ENCODE peak calls at places on chromosomes 16 and 17, in four cellular contexts. One of them, this sample, is unnamed.

GRCh38 chr17:49438885-49439284 is 24.2 kb upstream of the PHB1 start:
- DNase-seq in sigmoid colon: no peak
- DNase-seq in ovary: no peak
- DNase-seq in uterus: no peak
- DNase-seq in this sample: no peak

GRCh38 chr16:398551-399277 is 1.7 kb downstream of the NME4 start:
- DNase-seq in sigmoid colon: no peak
- DNase-seq in uterus: no peak
- DNase-seq in ovary: peak; percentile 50
- DNase-seq in this sample: no peak

GRCh38 chr17:29349409-29349808 is 40.8 kb upstream of the TAOK1 start:
- DNase-seq in sigmoid colon: no peak
- DNase-seq in ovary: no peak
- DNase-seq in uterus: no peak
- DNase-seq in this sample: no peak

GRCh38 chr17:61862105-61862574 is 1.2 kb downstream of the BRIP1 start:
- DNase-seq in sigmoid colon: no peak
- DNase-seq in ovary: no peak
- DNase-seq in uterus: no peak
- DNase-seq in this sample: no peak

GRCh38 chr16:12177643-12178042 is 201.1 kb downstream of the SNX29 start:
- DNase-seq in uterus: no peak
- DNase-seq in ovary: no peak
- DNase-seq in sigmoid colon: no peak
- DNase-seq in this sample: no peak

GRCh38 chr16:19841184-19841583 is 43.5 kb downstream of the GPRC5B start:
- DNase-seq in sigmoid colon: no peak
- DNase-seq in ovary: no peak
- DNase-seq in uterus: no peak
- DNase-seq in this sample: no peak

GRCh38 chr17:29279397-29280070 is 14.4 kb downstream of the NUFIP2 start:
- DNase-seq in sigmoid colon: no peak
- DNase-seq in ovary: no peak
- DNase-seq in uterus: no peak
- DNase-seq in this sample: no peak

GRCh38 chr17:83109793-83110645 is 30.6 kb downstream of the METRNL start:
- DNase-seq in ovary: peak; percentile 91
- DNase-seq in sigmoid colon: peak; percentile 96
- DNase-seq in uterus: peak; percentile 87
- DNase-seq in this sample: peak; percentile 99

GRCh38 chr16:24013733-24014645 is 178.2 kb downstream of the PRKCB start:
- DNase-seq in uterus: no peak
- DNase-seq in sigmoid colon: no peak
- DNase-seq in ovary: no peak
- DNase-seq in this sample: no peak

GRCh38 chr16:24645739-24646645 is 83.5 kb upstream of the TNRC6A start:
- DNase-seq in sigmoid colon: peak; percentile 67
- DNase-seq in uterus: peak; percentile 56
- DNase-seq in ovary: no peak
- DNase-seq in this sample: peak; percentile 57

GRCh38 chr17:75684924-75685323 is 17.8 kb downstream of the SAP30BP start:
- DNase-seq in ovary: no peak
- DNase-seq in uterus: no peak
- DNase-seq in sigmoid colon: peak; percentile 53
- DNase-seq in this sample: no peak

GRCh38 chr17:259341-259976 is 78.0 kb upstream of the DOC2B start:
- DNase-seq in ovary: peak; percentile 20
- DNase-seq in sigmoid colon: peak; percentile 47
- DNase-seq in uterus: peak; percentile 10
- DNase-seq in this sample: no peak

GRCh38 chr17:4937553-4937952 is 2.3 kb downstream of the SLC25A11 start:
- DNase-seq in sigmoid colon: no peak
- DNase-seq in uterus: no peak
- DNase-seq in ovary: no peak
- DNase-seq in this sample: no peak

GRCh38 chr17:73657473-73658116 is 13.3 kb upstream of the SDK2 start:
- DNase-seq in sigmoid colon: no peak
- DNase-seq in uterus: no peak
- DNase-seq in ovary: peak; percentile 40
- DNase-seq in this sample: no peak

GRCh38 chr16:4690946-4691665 is 2.3 kb upstream of the NUDT16L1 start:
- DNase-seq in uterus: no peak
- DNase-seq in ovary: no peak
- DNase-seq in sigmoid colon: peak; percentile 63
- DNase-seq in this sample: no peak

GRCh38 chr16:27849621-27850020 is 213.9 kb downstream of the GSG1L start:
- DNase-seq in uterus: no peak
- DNase-seq in sigmoid colon: peak; percentile 19
- DNase-seq in ovary: no peak
- DNase-seq in this sample: no peak

GRCh38 chr16:1093284-1094123 is 2.5 kb downstream of the C1QTNF8 start:
- DNase-seq in sigmoid colon: no peak
- DNase-seq in ovary: no peak
- DNase-seq in uterus: no peak
- DNase-seq in this sample: no peak

GRCh38 chr16:450385-450784 is 24.9 kb downstream of the RAB11FIP3 start:
- DNase-seq in sigmoid colon: no peak
- DNase-seq in ovary: no peak
- DNase-seq in uterus: no peak
- DNase-seq in this sample: no peak

GRCh38 chr17:16288860-16289571 is 64.3 kb downstream of the CENPV start:
- DNase-seq in uterus: no peak
- DNase-seq in ovary: no peak
- DNase-seq in sigmoid colon: no peak
- DNase-seq in this sample: no peak

GRCh38 chr16:71352466-71352865 is 6.1 kb upstream of the CALB2 start:
- DNase-seq in ovary: no peak
- DNase-seq in sigmoid colon: no peak
- DNase-seq in uterus: no peak
- DNase-seq in this sample: no peak

GRCh38 chr16:636206-637080 is at the start of gene METTL26:
- DNase-seq in uterus: peak; percentile 96
- DNase-seq in ovary: peak; percentile 96
- DNase-seq in sigmoid colon: peak; percentile 98
- DNase-seq in this sample: peak; percentile 95

GRCh38 chr17:83125515-83126274 is 46.3 kb downstream of the METRNL start:
- DNase-seq in uterus: no peak
- DNase-seq in sigmoid colon: peak; percentile 78
- DNase-seq in ovary: peak; percentile 26
- DNase-seq in this sample: no peak

GRCh38 chr16:23903001-23903414 is 67.2 kb downstream of the PRKCB start:
- DNase-seq in uterus: no peak
- DNase-seq in ovary: no peak
- DNase-seq in sigmoid colon: no peak
- DNase-seq in this sample: no peak

GRCh38 chr16:50396770-50397525 is 28.2 kb upstream of the BRD7 start:
- DNase-seq in ovary: no peak
- DNase-seq in sigmoid colon: no peak
- DNase-seq in uterus: no peak
- DNase-seq in this sample: peak; percentile 71

GRCh38 chr16:51820176-51820575 is 669.1 kb upstream of the SALL1 start:
- DNase-seq in uterus: no peak
- DNase-seq in sigmoid colon: no peak
- DNase-seq in ovary: no peak
- DNase-seq in this sample: no peak

GRCh38 chr16:66079671-66080070 is 286.8 kb upstream of the CDH5 start:
- DNase-seq in sigmoid colon: no peak
- DNase-seq in uterus: no peak
- DNase-seq in ovary: no peak
- DNase-seq in this sample: no peak

GRCh38 chr17:79861371-79862216 is 22.4 kb upstream of the CBX4 start:
- DNase-seq in ovary: peak; percentile 9
- DNase-seq in uterus: no peak
- DNase-seq in sigmoid colon: no peak
- DNase-seq in this sample: no peak

GRCh38 chr17:58968662-58969061 is 138.0 kb downstream of the TRIM37 start:
- DNase-seq in sigmoid colon: no peak
- DNase-seq in uterus: no peak
- DNase-seq in ovary: no peak
- DNase-seq in this sample: no peak

GRCh38 chr17:66715745-66716156 is 119.2 kb upstream of the CACNG5 start:
- DNase-seq in ovary: no peak
- DNase-seq in uterus: no peak
- DNase-seq in sigmoid colon: no peak
- DNase-seq in this sample: peak; percentile 80

GRCh38 chr17:8537734-8538133 is 92.8 kb downstream of the MYH10 start:
- DNase-seq in ovary: no peak
- DNase-seq in uterus: no peak
- DNase-seq in sigmoid colon: no peak
- DNase-seq in this sample: no peak

GRCh38 chr17:39722965-39723848 is 7.1 kb downstream of the MIEN1 start:
- DNase-seq in uterus: no peak
- DNase-seq in ovary: no peak
- DNase-seq in sigmoid colon: no peak
- DNase-seq in this sample: peak; percentile 45

GRCh38 chr16:56401482-56401881 is 23.9 kb downstream of the AMFR start:
- DNase-seq in sigmoid colon: no peak
- DNase-seq in ovary: no peak
- DNase-seq in uterus: no peak
- DNase-seq in this sample: no peak

GRCh38 chr16:87382023-87382785 is 1.4 kb downstream of the FBXO31 start:
- DNase-seq in ovary: no peak
- DNase-seq in uterus: no peak
- DNase-seq in sigmoid colon: peak; percentile 64
- DNase-seq in this sample: no peak

GRCh38 chr17:32926183-32926582 is 1.8 kb upstream of the TMEM98 start:
- DNase-seq in uterus: no peak
- DNase-seq in sigmoid colon: no peak
- DNase-seq in ovary: no peak
- DNase-seq in this sample: no peak

GRCh38 chr16:88694221-88695087 is 8.1 kb upstream of the SNAI3 start:
- DNase-seq in sigmoid colon: no peak
- DNase-seq in ovary: no peak
- DNase-seq in uterus: no peak
- DNase-seq in this sample: no peak

GRCh38 chr16:78294538-78295225 is 195.2 kb downstream of the WWOX start:
- DNase-seq in uterus: no peak
- DNase-seq in sigmoid colon: no peak
- DNase-seq in ovary: no peak
- DNase-seq in this sample: no peak

GRCh38 chr16:75402174-75402820 is 31.0 kb downstream of the CFDP1 start:
- DNase-seq in ovary: no peak
- DNase-seq in sigmoid colon: no peak
- DNase-seq in uterus: no peak
- DNase-seq in this sample: no peak
- TF ChIP-seq POLR2A in ovary: no peak
- TF ChIP-seq POLR2A in sigmoid colon: no peak
- TF ChIP-seq POLR2A in uterus: no peak
- TF ChIP-seq POLR2A in this sample: no peak

GRCh38 chr16:67429799-67430503 is 970 bp upstream of the HSD11B2 start:
- DNase-seq in ovary: no peak
- DNase-seq in sigmoid colon: no peak
- DNase-seq in uterus: no peak
- DNase-seq in this sample: no peak

GRCh38 chr16:67429053-67429798 is 1.7 kb upstream of the HSD11B2 start:
- DNase-seq in sigmoid colon: no peak
- DNase-seq in uterus: no peak
- DNase-seq in ovary: no peak
- DNase-seq in this sample: no peak

GRCh38 chr16:67431805-67432476 is 1.0 kb downstream of the HSD11B2 start:
- DNase-seq in uterus: no peak
- DNase-seq in ovary: no peak
- DNase-seq in sigmoid colon: no peak
- DNase-seq in this sample: no peak

GRCh38 chr16:67431077-67431804 is at the start of gene HSD11B2:
- DNase-seq in sigmoid colon: no peak
- DNase-seq in uterus: peak; percentile 52
- DNase-seq in ovary: peak; percentile 77
- DNase-seq in this sample: peak; percentile 52

DNA sequence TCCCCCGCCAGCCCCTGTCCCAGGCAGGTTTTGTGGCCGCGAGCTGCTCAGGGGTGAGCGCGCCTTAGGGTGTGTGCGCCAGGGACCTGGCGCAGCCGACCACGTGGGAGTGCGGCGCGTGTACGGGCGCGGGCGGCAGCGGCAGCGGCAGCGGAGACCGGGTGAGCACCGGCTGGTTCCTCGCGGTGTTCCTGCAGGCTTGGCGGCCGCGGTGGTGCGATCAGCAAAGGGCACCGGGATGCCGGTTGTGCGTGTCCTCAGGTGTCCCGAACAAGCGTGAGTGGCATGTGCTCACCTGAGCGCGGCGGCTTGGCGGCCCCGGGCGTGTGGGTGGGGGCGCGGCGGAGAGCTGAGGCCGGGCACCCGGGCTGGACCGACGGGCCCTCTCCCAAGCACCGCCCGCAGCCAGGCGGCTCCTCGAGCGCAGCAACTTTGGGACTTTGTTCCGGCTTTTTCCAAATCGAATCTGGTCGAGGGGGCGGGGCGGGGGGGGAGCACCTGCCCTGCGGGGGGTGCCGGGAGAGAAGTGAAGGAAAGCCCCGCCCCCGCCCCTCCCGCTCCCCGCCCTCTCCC is 331 bp upstream of the HSD11B2 start:
- DNase-seq in sigmoid colon: no peak
- DNase-seq in uterus: no peak
- DNase-seq in ovary: peak; percentile 66
- DNase-seq in this sample: no peak
- TF ChIP-seq POLR2A in sigmoid colon: no peak
- TF ChIP-seq POLR2A in uterus: no peak
- TF ChIP-seq POLR2A in ovary: no peak
- TF ChIP-seq POLR2A in this sample: no peak

GRCh38 chr17:12719948-12720347 is 54.3 kb downstream of the MYOCD start:
- DNase-seq in sigmoid colon: no peak
- DNase-seq in ovary: no peak
- DNase-seq in uterus: no peak
- DNase-seq in this sample: no peak
- TF ChIP-seq POLR2A in sigmoid colon: no peak
- TF ChIP-seq POLR2A in ovary: no peak
- TF ChIP-seq POLR2A in uterus: no peak
- TF ChIP-seq POLR2A in this sample: no peak

GRCh38 chr16:89922884-89923639 is at the start of gene TUBB3:
- DNase-seq in ovary: peak; percentile 72
- DNase-seq in sigmoid colon: no peak
- DNase-seq in uterus: no peak
- DNase-seq in this sample: peak; percentile 90

GRCh38 chr16:89921131-89921698 is 1.9 kb upstream of the TUBB3 start:
- DNase-seq in ovary: no peak
- DNase-seq in sigmoid colon: no peak
- DNase-seq in uterus: no peak
- DNase-seq in this sample: no peak

GRCh38 chr16:89923640-89924297 is 627 bp downstream of the TUBB3 start:
- DNase-seq in sigmoid colon: no peak
- DNase-seq in ovary: peak; percentile 48
- DNase-seq in uterus: no peak
- DNase-seq in this sample: no peak

GRCh38 chr16:89921699-89922476 is 1.3 kb upstream of the TUBB3 start:
- DNase-seq in sigmoid colon: peak; percentile 93
- DNase-seq in ovary: peak; percentile 81
- DNase-seq in uterus: peak; percentile 67
- DNase-seq in this sample: peak; percentile 97

GRCh38 chr16:89922477-89922883 is 662 bp upstream of the TUBB3 start:
- DNase-seq in ovary: peak; percentile 80
- DNase-seq in uterus: peak; percentile 69
- DNase-seq in sigmoid colon: peak; percentile 92
- DNase-seq in this sample: peak; percentile 90
- TF ChIP-seq POLR2A in ovary: no peak
- TF ChIP-seq POLR2A in uterus: no peak
- TF ChIP-seq POLR2A in sigmoid colon: no peak
- TF ChIP-seq POLR2A in this sample: peak; percentile 77

GRCh38 chr16:81650982-81651562 is 128.0 kb upstream of the PLCG2 start:
- DNase-seq in sigmoid colon: peak; percentile 95
- DNase-seq in ovary: peak; percentile 92
- DNase-seq in uterus: peak; percentile 80
- DNase-seq in this sample: no peak
- TF ChIP-seq POLR2A in sigmoid colon: peak; percentile 32
- TF ChIP-seq POLR2A in ovary: peak; percentile 88
- TF ChIP-seq POLR2A in uterus: no peak
- TF ChIP-seq POLR2A in this sample: no peak